ENCODE peak calls at places on chromosomes 7 and 10, in nine cellular contexts. W, K, X, E, I, U, B, Y and R are unnamed samples.

GRCh38 chr10:95864906-95865813 is 42.6 kb upstream of the CC2D2B start:
- DNase-seq in E (peak), K (peak), Y (peak), I (peak), W (peak), B (no peak), U (no peak), X (peak), R (no peak)

GRCh38 chr10:3294919-3295318 is 122.3 kb upstream of the PITRM1 start:
- DNase-seq in I (no peak), K (no peak), U (no peak), B (no peak), E (no peak), X (peak), Y (no peak), W (peak), R (no peak)

GRCh38 chr7:2099036-2099957 is 133.4 kb downstream of the MAD1L1 start:
- DNase-seq in W (no peak), X (peak), E (peak), U (no peak), Y (no peak), I (no peak), K (no peak), B (no peak), R (no peak)

GRCh38 chr10:96501985-96502384 is 11.7 kb downstream of the TLL2 start:
- DNase-seq in I (no peak), W (no peak), Y (no peak), B (no peak), X (no peak), K (no peak), E (no peak), U (no peak), R (no peak)

GRCh38 chr10:97090035-97090434 is 95.7 kb downstream of the SLIT1 start:
- DNase-seq in Y (no peak), W (no peak), I (no peak), X (no peak), K (no peak), E (no peak), B (no peak), U (no peak), R (no peak)

GRCh38 chr7:41584746-41585145 is 118.1 kb downstream of the INHBA start:
- DNase-seq in B (no peak), K (no peak), X (no peak), E (no peak), Y (no peak), I (no peak), U (no peak), W (no peak), R (no peak)

GRCh38 chr7:131031100-131031868 is 296.4 kb upstream of the MKLN1 start:
- DNase-seq in W (no peak), B (no peak), X (no peak), E (no peak), U (no peak), I (no peak), K (no peak), Y (no peak), R (no peak)

GRCh38 chr10:10589540-10589939 is 428.1 kb upstream of the CELF2 start:
- DNase-seq in I (peak), W (no peak), B (no peak), U (no peak), E (no peak), K (no peak), Y (no peak), X (no peak), R (no peak)

GRCh38 chr10:97380513-97380912 is 20.6 kb downstream of the RRP12 start:
- DNase-seq in Y (no peak), K (no peak), I (no peak), U (no peak), X (peak), W (no peak), B (no peak), E (no peak), R (no peak)

GRCh38 chr7:106376026-106376799 is 91.4 kb upstream of the NAMPT start:
- DNase-seq in X (no peak), K (no peak), I (no peak), U (no peak), B (peak), E (no peak), W (no peak), Y (no peak), R (no peak)

GRCh38 chr7:139231513-139232376 is 708 bp downstream of the UBN2 start:
- DNase-seq in W (peak), Y (no peak), B (peak), U (peak), X (peak), E (peak), K (peak), I (peak), R (peak)

GRCh38 chr10:17206210-17206709 is 4.8 kb upstream of the TRDMT1 start:
- DNase-seq in B (no peak), K (no peak), U (no peak), Y (no peak), W (peak), E (no peak), I (no peak), X (no peak), R (no peak)

GRCh38 chr7:97770845-97771244 is 39.0 kb downstream of the TAC1 start:
- DNase-seq in B (no peak), K (peak), E (no peak), I (no peak), W (peak), X (no peak), U (no peak), Y (no peak), R (no peak)

GRCh38 chr10:73653701-73654100 is 2.1 kb downstream of the SYNPO2L start:
- DNase-seq in U (no peak), E (peak), W (peak), I (peak), B (no peak), Y (no peak), K (no peak), X (no peak), R (no peak)

GRCh38 chr10:73655257-73655989 is 406 bp downstream of the SYNPO2L start:
- DNase-seq in U (no peak), E (no peak), Y (no peak), I (no peak), W (no peak), K (peak), X (peak), B (no peak), R (no peak)

GRCh38 chr10:73655990-73656298 is at the start of gene SYNPO2L:
- DNase-seq in I (no peak), E (no peak), W (no peak), X (no peak), B (no peak), U (peak), Y (no peak), K (no peak), R (no peak)

GRCh38 chr10:73650537-73651331 is 5.1 kb downstream of the SYNPO2L start:
- DNase-seq in B (no peak), W (no peak), X (peak), I (no peak), Y (peak), K (no peak), E (no peak), U (peak), R (no peak)

GRCh38 chr10:73653195-73653594 is 2.6 kb downstream of the SYNPO2L start:
- DNase-seq in W (no peak), B (no peak), K (no peak), I (no peak), X (peak), E (no peak), U (no peak), Y (no peak), R (no peak)
- H3K27ac ChIP-seq in W (no peak), B (no peak), K (no peak), I (no peak), X (no peak), E (no peak), U (peak), Y (no peak), R (no peak)

GRCh38 chr10:5125315-5126044 is 31.3 kb downstream of the AKR1C3 start:
- DNase-seq in E (no peak), Y (no peak), U (no peak), W (no peak), K (no peak), I (no peak), X (no peak), B (no peak), R (no peak)
- TF ChIP-seq CTCF in E (no peak), Y (no peak), U (no peak), W (no peak), K (no peak), I (no peak), X (no peak), B (no peak), R (no peak)

DNA sequence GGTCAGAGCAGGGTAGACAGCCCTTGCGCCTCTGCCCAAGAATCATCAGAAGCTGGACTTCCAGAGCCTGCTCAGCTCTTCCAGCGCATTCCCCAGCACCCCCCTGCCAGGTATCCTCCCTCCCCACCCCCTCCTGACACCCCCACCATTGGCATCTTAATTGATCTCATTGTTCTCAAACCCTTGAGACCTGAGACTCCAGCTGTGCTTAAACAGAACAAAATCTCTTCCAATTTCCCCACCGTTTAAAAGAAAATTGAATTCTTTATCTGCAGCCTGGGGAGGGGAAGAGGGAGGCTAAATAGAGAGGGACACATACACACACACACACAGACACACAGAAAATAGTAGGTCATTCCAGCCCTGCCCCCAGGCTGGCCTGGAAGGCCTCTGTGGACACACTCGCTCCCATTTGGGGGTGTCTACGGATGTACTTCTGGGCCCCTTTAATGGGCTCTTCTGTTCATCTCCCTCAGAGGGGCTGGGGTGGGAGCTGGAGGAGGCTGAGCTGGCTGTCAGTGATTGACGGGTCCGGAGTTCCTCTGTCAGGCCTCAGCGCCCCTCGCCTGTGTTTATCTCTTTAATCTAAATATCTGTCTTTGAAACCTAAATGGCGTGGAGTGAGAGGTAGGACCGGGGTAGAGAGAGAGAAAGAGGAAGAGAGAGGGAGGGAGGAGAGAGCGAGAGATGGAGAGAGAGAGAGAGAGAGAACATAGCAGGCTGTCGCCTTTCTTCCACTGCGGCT is 61.8 kb downstream of the C10orf105 start:
- DNase-seq in Y (no peak), B (no peak), X (no peak), E (no peak), U (no peak), K (no peak), W (no peak), I (no peak), R (no peak)
- H3K4me3 ChIP-seq in Y (no peak), B (no peak), X (no peak), E (no peak), U (no peak), K (no peak), W (no peak), I (no peak), R (no peak)

GRCh38 chr10:88990528-88991160 is at the start of gene FAS:
- DNase-seq in X (peak), K (peak), Y (peak), W (peak), I (peak), U (peak), E (peak), B (peak), R (peak)
- H3K27ac ChIP-seq in X (peak), K (peak), Y (peak), W (peak), I (peak), U (peak), E (peak), B (peak), R (peak)

GRCh38 chr7:116786791-116787443 is 75.5 kb upstream of the CAPZA2 start:
- DNase-seq in B (no peak), X (no peak), W (peak), U (no peak), E (peak), I (peak), Y (peak), K (no peak), R (no peak)
- TF ChIP-seq CTCF in B (no peak), X (no peak), W (peak), U (peak), E (peak), I (peak), Y (peak), K (peak), R (no peak)

DNA sequence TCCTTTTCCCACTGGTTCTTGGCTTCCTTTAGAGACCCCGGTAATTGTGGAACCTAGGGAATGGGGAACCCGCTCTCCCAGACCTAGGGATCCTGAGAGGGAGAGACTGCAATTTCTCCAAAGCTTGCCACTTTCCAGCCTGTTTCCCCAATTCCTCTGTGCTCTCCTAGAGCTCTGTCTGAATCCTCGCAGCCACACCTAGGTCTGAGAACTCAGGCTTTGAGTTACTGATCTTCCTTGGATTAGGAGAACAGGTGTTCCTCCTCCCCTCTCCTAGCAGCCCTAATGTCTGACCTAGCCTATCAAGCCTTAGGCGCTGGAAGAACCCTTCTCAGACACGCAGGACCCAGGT is 20.0 kb downstream of the WNT8B start:
- DNase-seq in Y (no peak), E (no peak), I (no peak), U (no peak), W (no peak), K (no peak), X (no peak), B (no peak), R (no peak)
- H3K4me3 ChIP-seq in Y (peak), E (no peak), I (peak), U (peak), W (peak), K (peak), X (peak), B (no peak), R (peak)